ENCODE peak calls at places on chromosomes 13 and 19, in six cellular contexts. R is IMR-90, G is heart left ventricle, S is esophagus muscularis mucosa, I is ovary, H is HepG2. J is an unnamed sample.

GRCh38 chr13:111338841-111339240 is 18.4 kb downstream of the TEX29 start:
- DNase-seq in R (no peak), G (no peak), S (peak; percentile 75), I (no peak), H (no peak), J (no peak)

GRCh38 chr19:15564534-15565168 is 50.4 kb upstream of the CYP4F8 start:
- DNase-seq in R (no peak), G (no peak), S (no peak), I (no peak), H (no peak), J (no peak)

GRCh38 chr13:62293081-62293480 is 877.4 kb upstream of the PCDH20 start:
- DNase-seq in R (peak; percentile 23), G (no peak), S (no peak), I (no peak), H (no peak), J (no peak)

GRCh38 chr13:32828711-32829110 is 187.5 kb upstream of the KL start:
- DNase-seq in R (no peak), G (no peak), S (peak; percentile 86), I (no peak), H (no peak), J (no peak)

GRCh38 chr19:34838753-34839431 is 65.9 kb upstream of the ZNF599 start:
- DNase-seq in R (no peak), G (no peak), S (no peak), I (no peak), H (peak; percentile 24), J (no peak)

GRCh38 chr19:56076413-56076998 is 44.6 kb downstream of the ZNF787 start:
- DNase-seq in R (peak; percentile 50), G (peak; percentile 49), S (no peak), I (no peak), H (peak; percentile 48), J (no peak)

GRCh38 chr13:93259527-93260080 is 33.0 kb downstream of the GPC6 start:
- DNase-seq in R (peak; percentile 15), G (no peak), S (no peak), I (no peak), H (no peak), J (no peak)

GRCh38 chr19:43425567-43426392 is 11.1 kb downstream of the TEX101 start:
- DNase-seq in R (peak; percentile 18), G (no peak), S (no peak), I (no peak), H (no peak), J (no peak)

GRCh38 chr19:19280561-19280960 is 7.5 kb upstream of the TM6SF2 start:
- DNase-seq in R (peak; percentile 5), G (no peak), S (no peak), I (no peak), H (no peak), J (no peak)

GRCh38 chr19:1592755-1593628 is at the start of gene MBD3:
- DNase-seq in R (peak; percentile 93), G (peak; percentile 94), S (peak; percentile 96), I (peak; percentile 90), H (peak; percentile 81), J (peak; percentile 66)

GRCh38 chr13:25691654-25692053 is 319.9 kb downstream of the ATP8A2 start:
- DNase-seq in R (no peak), G (no peak), S (no peak), I (no peak), H (no peak), J (no peak)

GRCh38 chr19:2986951-2987491 is 9.7 kb downstream of the TLE6 start:
- DNase-seq in R (no peak), G (no peak), S (no peak), I (no peak), H (no peak), J (no peak)

GRCh38 chr13:42594577-42595571 is 20.9 kb downstream of the TNFSF11 start:
- DNase-seq in R (peak; percentile 66), G (peak; percentile 30), S (no peak), I (peak; percentile 36), H (peak; percentile 52), J (no peak)

GRCh38 chr13:21530656-21531055 is 71.6 kb upstream of the ZDHHC20 start:
- DNase-seq in R (no peak), G (no peak), S (no peak), I (no peak), H (peak; percentile 5), J (no peak)

GRCh38 chr19:40286674-40287421 is 1.7 kb upstream of the AKT2 start:
- DNase-seq in R (no peak), G (no peak), S (no peak), I (no peak), H (no peak), J (no peak)

GRCh38 chr13:71645467-71645866 is 221.5 kb downstream of the DACH1 start:
- DNase-seq in R (no peak), G (no peak), S (no peak), I (no peak), H (no peak), J (no peak)

GRCh38 chr19:47714339-47714738 is 1.1 kb downstream of the EHD2 start:
- DNase-seq in R (no peak), G (no peak), S (no peak), I (no peak), H (no peak), J (no peak)

GRCh38 chr13:98998831-98999634 is 21.2 kb upstream of the DOCK9 start:
- DNase-seq in R (no peak), G (no peak), S (no peak), I (peak; percentile 34), H (no peak), J (no peak)

GRCh38 chr13:112119192-112120030 is 52.5 kb downstream of the SOX1 start:
- DNase-seq in R (no peak), G (no peak), S (no peak), I (no peak), H (no peak), J (no peak)

GRCh38 chr19:11736696-11737095 is 2.0 kb downstream of the ZNF823 start:
- DNase-seq in R (peak; percentile 33), G (peak; percentile 41), S (no peak), I (no peak), H (no peak), J (no peak)

GRCh38 chr19:5718579-5719273 is 1.2 kb downstream of the LONP1 start:
- DNase-seq in R (peak; percentile 91), G (no peak), S (no peak), I (no peak), H (peak; percentile 27), J (no peak)

GRCh38 chr13:101978546-101979315 is 423.1 kb downstream of the FGF14 start:
- DNase-seq in R (no peak), G (no peak), S (no peak), I (no peak), H (no peak), J (no peak)

DNA sequence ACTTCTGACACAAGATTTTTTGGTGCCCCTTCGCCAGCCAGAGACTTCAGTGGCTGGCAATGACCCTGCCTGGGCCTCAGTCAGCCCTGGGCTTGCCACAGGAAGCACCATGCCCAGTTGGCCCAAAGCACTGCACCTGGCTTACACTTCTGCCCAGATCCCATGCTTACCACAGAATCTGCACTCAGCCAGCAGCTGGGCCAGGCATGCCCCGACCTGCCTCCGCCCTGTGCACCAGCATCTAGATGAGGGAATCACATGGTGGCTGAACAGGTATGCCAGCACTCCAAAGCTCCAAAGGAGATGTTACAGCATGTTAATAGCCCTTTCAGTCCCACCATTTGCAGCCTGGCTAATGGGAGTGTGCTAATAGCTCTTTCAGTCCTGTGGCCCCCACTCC is 690.9 kb downstream of the SLITRK6 start:
- DNase-seq in R (no peak), G (no peak), S (no peak), I (no peak), H (no peak), J (peak; percentile 73)
- H3K27ac ChIP-seq in R (no peak overlapping the region), G (no peak overlapping the region), S (no peak overlapping the region), I (no peak overlapping the region), H (no peak overlapping the region), J (peak overlapping the region; percentile 42)

GRCh38 chr19:10404888-10405808 is 1.8 kb upstream of the CDC37 start:
- DNase-seq in R (no peak), G (no peak), S (no peak), I (no peak), H (no peak), J (no peak)
- H3K27ac ChIP-seq in R (no peak overlapping the region), G (no peak overlapping the region), S (no peak overlapping the region), I (no peak overlapping the region), H (no peak overlapping the region), J (no peak overlapping the region)

GRCh38 chr13:73399347-73400216 is 340.8 kb downstream of the KLF5 start:
- DNase-seq in R (no peak), G (no peak), S (no peak), I (no peak), H (peak; percentile 1), J (no peak)
- H3K27ac ChIP-seq in R (no peak overlapping the region), G (no peak overlapping the region), S (no peak overlapping the region), I (no peak overlapping the region), H (no peak overlapping the region), J (peak overlapping the region; percentile 55)

DNA sequence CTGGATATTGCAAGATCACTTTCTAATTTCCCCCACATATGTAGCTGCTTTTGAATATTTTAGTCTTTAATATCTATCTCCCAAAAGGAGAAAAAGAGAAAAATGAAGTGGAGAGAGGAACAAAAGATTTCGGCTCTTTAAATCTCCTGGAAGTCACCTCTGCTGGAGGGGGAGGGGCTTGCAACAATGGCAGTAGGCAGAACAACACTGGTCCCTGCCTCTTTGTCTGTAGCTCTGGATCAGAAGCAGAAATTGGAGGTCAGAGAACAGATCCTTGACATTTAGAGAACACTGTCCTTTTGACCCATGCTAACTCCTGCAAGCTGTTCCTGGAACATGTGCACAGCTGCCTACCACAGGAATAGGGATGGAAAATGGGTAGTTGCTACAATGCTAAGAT is 86.7 kb upstream of the GPR12 start:
- DNase-seq in R (no peak), G (no peak), S (no peak), I (no peak), H (no peak), J (no peak)
- H3K27ac ChIP-seq in R (no peak overlapping the region), G (no peak overlapping the region), S (no peak overlapping the region), I (no peak overlapping the region), H (no peak overlapping the region), J (no peak overlapping the region)

GRCh38 chr13:113970810-113971470 is 2.9 kb downstream of the C13orf46 start:
- DNase-seq in R (peak; percentile 23), G (peak; percentile 44), S (no peak), I (no peak), H (no peak), J (peak; percentile 69)

GRCh38 chr13:113969973-113970611 is 3.8 kb downstream of the C13orf46 start:
- DNase-seq in R (no peak), G (no peak), S (no peak), I (no peak), H (no peak), J (no peak)

GRCh38 chr13:113973218-113974164 is at the start of gene C13orf46:
- DNase-seq in R (no peak), G (no peak), S (no peak), I (no peak), H (peak; percentile 12), J (no peak)

GRCh38 chr13:113972451-113973217 is 1.2 kb downstream of the C13orf46 start:
- DNase-seq in R (peak; percentile 28), G (no peak), S (no peak), I (no peak), H (no peak), J (no peak)

GRCh38 chr13:113971471-113972231 is 2.2 kb downstream of the C13orf46 start:
- DNase-seq in R (no peak), G (no peak), S (no peak), I (no peak), H (no peak), J (no peak)
- H3K27ac ChIP-seq in R (no peak overlapping the region), G (peak overlapping the region; percentile 71), S (peak overlapping the region; percentile 92), I (no peak overlapping the region), H (no peak overlapping the region), J (peak overlapping the region; percentile 49)